ENCODE peak calls at places on chromosomes 6 and 20, in five cellular contexts. One of them, this sample, is unnamed.

GRCh38 chr6:110999634-111000270 is 17.9 kb downstream of the RPF2 start:
- DNase-seq in chondrocyte: no peak
- DNase-seq in glutamatergic neuron: no peak
- DNase-seq in naive thymus-derived CD8-positive, alpha-beta T cell: peak
- DNase-seq in activated naive CD4-positive, alpha-beta T cell treated with Interleukin-2 at 50 U/mL for 16 hours: no peak
- DNase-seq in this sample: no peak

GRCh38 chr6:89007209-89008001 is 44.0 kb upstream of the RNGTT start:
- DNase-seq in chondrocyte: no peak
- DNase-seq in glutamatergic neuron: no peak
- DNase-seq in naive thymus-derived CD8-positive, alpha-beta T cell: peak
- DNase-seq in activated naive CD4-positive, alpha-beta T cell treated with Interleukin-2 at 50 U/mL for 16 hours: no peak
- DNase-seq in this sample: no peak

GRCh38 chr6:28940859-28941680 is 17.3 kb upstream of the TRIM27 start:
- DNase-seq in chondrocyte: no peak
- DNase-seq in glutamatergic neuron: peak
- DNase-seq in naive thymus-derived CD8-positive, alpha-beta T cell: peak
- DNase-seq in activated naive CD4-positive, alpha-beta T cell treated with Interleukin-2 at 50 U/mL for 16 hours: peak
- DNase-seq in this sample: no peak

GRCh38 chr20:48750941-48751620 is 76.7 kb downstream of the PREX1 start:
- DNase-seq in chondrocyte: no peak
- DNase-seq in glutamatergic neuron: no peak
- DNase-seq in naive thymus-derived CD8-positive, alpha-beta T cell: peak
- DNase-seq in activated naive CD4-positive, alpha-beta T cell treated with Interleukin-2 at 50 U/mL for 16 hours: peak
- DNase-seq in this sample: no peak

GRCh38 chr6:90025418-90026089 is 131.3 kb downstream of the GJA10 start:
- DNase-seq in chondrocyte: no peak
- DNase-seq in glutamatergic neuron: no peak
- DNase-seq in naive thymus-derived CD8-positive, alpha-beta T cell: no peak
- DNase-seq in activated naive CD4-positive, alpha-beta T cell treated with Interleukin-2 at 50 U/mL for 16 hours: peak
- DNase-seq in this sample: no peak

GRCh38 chr6:26526928-26527327 is 11.2 kb upstream of the HMGN4 start:
- DNase-seq in chondrocyte: no peak
- DNase-seq in glutamatergic neuron: no peak
- DNase-seq in naive thymus-derived CD8-positive, alpha-beta T cell: no peak
- DNase-seq in activated naive CD4-positive, alpha-beta T cell treated with Interleukin-2 at 50 U/mL for 16 hours: no peak
- DNase-seq in this sample: no peak

GRCh38 chr6:8513174-8513573 is 77.8 kb upstream of the SLC35B3 start:
- DNase-seq in chondrocyte: no peak
- DNase-seq in glutamatergic neuron: no peak
- DNase-seq in naive thymus-derived CD8-positive, alpha-beta T cell: no peak
- DNase-seq in activated naive CD4-positive, alpha-beta T cell treated with Interleukin-2 at 50 U/mL for 16 hours: no peak
- DNase-seq in this sample: no peak

GRCh38 chr6:144325232-144325631 is 40.1 kb downstream of the UTRN start:
- DNase-seq in chondrocyte: no peak
- DNase-seq in glutamatergic neuron: no peak
- DNase-seq in naive thymus-derived CD8-positive, alpha-beta T cell: no peak
- DNase-seq in activated naive CD4-positive, alpha-beta T cell treated with Interleukin-2 at 50 U/mL for 16 hours: no peak
- DNase-seq in this sample: no peak

GRCh38 chr6:7737867-7738266 is 12.0 kb downstream of the BMP6 start:
- DNase-seq in chondrocyte: no peak
- DNase-seq in glutamatergic neuron: no peak
- DNase-seq in naive thymus-derived CD8-positive, alpha-beta T cell: no peak
- DNase-seq in activated naive CD4-positive, alpha-beta T cell treated with Interleukin-2 at 50 U/mL for 16 hours: no peak
- DNase-seq in this sample: no peak

GRCh38 chr6:25050356-25050755 is 114.6 kb upstream of the RIPOR2 start:
- DNase-seq in chondrocyte: no peak
- DNase-seq in glutamatergic neuron: no peak
- DNase-seq in naive thymus-derived CD8-positive, alpha-beta T cell: peak
- DNase-seq in activated naive CD4-positive, alpha-beta T cell treated with Interleukin-2 at 50 U/mL for 16 hours: peak
- DNase-seq in this sample: no peak

GRCh38 chr6:101534386-101534785 is 140.9 kb downstream of the GRIK2 start:
- DNase-seq in chondrocyte: no peak
- DNase-seq in glutamatergic neuron: no peak
- DNase-seq in naive thymus-derived CD8-positive, alpha-beta T cell: no peak
- DNase-seq in activated naive CD4-positive, alpha-beta T cell treated with Interleukin-2 at 50 U/mL for 16 hours: no peak
- DNase-seq in this sample: no peak

GRCh38 chr6:37168809-37169457 is 1.0 kb upstream of the PIM1 start:
- DNase-seq in chondrocyte: no peak
- DNase-seq in glutamatergic neuron: no peak
- DNase-seq in naive thymus-derived CD8-positive, alpha-beta T cell: no peak
- DNase-seq in activated naive CD4-positive, alpha-beta T cell treated with Interleukin-2 at 50 U/mL for 16 hours: peak
- DNase-seq in this sample: no peak

GRCh38 chr20:12660918-12661317 is 347.9 kb upstream of the SPTLC3 start:
- DNase-seq in chondrocyte: no peak
- DNase-seq in glutamatergic neuron: no peak
- DNase-seq in naive thymus-derived CD8-positive, alpha-beta T cell: no peak
- DNase-seq in activated naive CD4-positive, alpha-beta T cell treated with Interleukin-2 at 50 U/mL for 16 hours: no peak
- DNase-seq in this sample: no peak

GRCh38 chr20:24995741-24996448 is 3.3 kb upstream of the APMAP start:
- DNase-seq in chondrocyte: no peak
- DNase-seq in glutamatergic neuron: no peak
- DNase-seq in naive thymus-derived CD8-positive, alpha-beta T cell: no peak
- DNase-seq in activated naive CD4-positive, alpha-beta T cell treated with Interleukin-2 at 50 U/mL for 16 hours: no peak
- DNase-seq in this sample: no peak

GRCh38 chr6:109241199-109241598 is 141.1 kb downstream of the CD164 start:
- DNase-seq in chondrocyte: no peak
- DNase-seq in glutamatergic neuron: no peak
- DNase-seq in naive thymus-derived CD8-positive, alpha-beta T cell: no peak
- DNase-seq in activated naive CD4-positive, alpha-beta T cell treated with Interleukin-2 at 50 U/mL for 16 hours: no peak
- DNase-seq in this sample: no peak

GRCh38 chr6:24666097-24666615 is 543 bp downstream of the TDP2 start:
- DNase-seq in chondrocyte: no peak
- DNase-seq in glutamatergic neuron: peak
- DNase-seq in naive thymus-derived CD8-positive, alpha-beta T cell: no peak
- DNase-seq in activated naive CD4-positive, alpha-beta T cell treated with Interleukin-2 at 50 U/mL for 16 hours: peak
- DNase-seq in this sample: no peak

GRCh38 chr6:31158140-31158862 is at the start of gene TCF19:
- DNase-seq in chondrocyte: peak
- DNase-seq in glutamatergic neuron: peak
- DNase-seq in naive thymus-derived CD8-positive, alpha-beta T cell: peak
- DNase-seq in activated naive CD4-positive, alpha-beta T cell treated with Interleukin-2 at 50 U/mL for 16 hours: peak
- DNase-seq in this sample: peak

GRCh38 chr20:59948828-59949720 is 8.9 kb downstream of the FAM217B start:
- DNase-seq in chondrocyte: no peak
- DNase-seq in glutamatergic neuron: no peak
- DNase-seq in naive thymus-derived CD8-positive, alpha-beta T cell: peak
- DNase-seq in activated naive CD4-positive, alpha-beta T cell treated with Interleukin-2 at 50 U/mL for 16 hours: no peak
- DNase-seq in this sample: no peak

GRCh38 chr6:128713461-128713860 is 169.5 kb upstream of the LAMA2 start:
- DNase-seq in chondrocyte: no peak
- DNase-seq in glutamatergic neuron: no peak
- DNase-seq in naive thymus-derived CD8-positive, alpha-beta T cell: no peak
- DNase-seq in activated naive CD4-positive, alpha-beta T cell treated with Interleukin-2 at 50 U/mL for 16 hours: no peak
- DNase-seq in this sample: no peak